ENCODE peak calls at places on chromosomes 1 and 21, in ten cellular contexts. G, K, A, T, W, X, O, S, C and L are unnamed samples.

GRCh38 chr1:225509770-225510169 is 81.9 kb upstream of the LBR start:
- DNase-seq in G (no peak), K (no peak), A (no peak), T (no peak), W (no peak), X (no peak), O (no peak), S (no peak), C (no peak), L (no peak)

GRCh38 chr21:41437754-41438153 is 11.7 kb downstream of the MX1 start:
- DNase-seq in G (no peak), K (no peak), A (no peak), T (no peak), W (no peak), X (no peak), O (no peak), S (no peak), C (no peak), L (no peak)

GRCh38 chr1:159079518-159079917 is 3.0 kb upstream of the AIM2 start:
- DNase-seq in G (no peak), K (no peak), A (no peak), T (no peak), W (no peak), X (no peak), O (no peak), S (no peak), C (no peak), L (no peak)

GRCh38 chr1:17244826-17245740 is 3.8 kb upstream of the PADI3 start:
- DNase-seq in G (no peak), K (no peak), A (no peak), T (no peak), W (no peak), X (peak), O (no peak), S (peak), C (no peak), L (no peak)

GRCh38 chr1:180933141-180933540 is 20.4 kb downstream of the KIAA1614 start:
- DNase-seq in G (no peak), K (no peak), A (no peak), T (no peak), W (no peak), X (no peak), O (no peak), S (no peak), C (no peak), L (no peak)

GRCh38 chr1:63643517-63643916 is 50.3 kb downstream of the PGM1 start:
- DNase-seq in G (no peak), K (no peak), A (no peak), T (no peak), W (peak), X (no peak), O (no peak), S (no peak), C (no peak), L (no peak)

GRCh38 chr1:209881271-209882018 is 53.7 kb downstream of the UTP25 start:
- DNase-seq in G (no peak), K (no peak), A (no peak), T (no peak), W (no peak), X (no peak), O (no peak), S (no peak), C (no peak), L (no peak)

GRCh38 chr1:17372955-17373354 is 959 bp downstream of the PADI6 start:
- DNase-seq in G (no peak), K (no peak), A (no peak), T (no peak), W (no peak), X (no peak), O (no peak), S (peak), C (no peak), L (no peak)

GRCh38 chr1:192810253-192810880 is 1.5 kb downstream of the RGS2 start:
- DNase-seq in G (peak), K (no peak), A (peak), T (no peak), W (peak), X (no peak), O (no peak), S (peak), C (no peak), L (no peak)

GRCh38 chr1:33502726-33503125 is 30.3 kb downstream of the ZSCAN20 start:
- DNase-seq in G (no peak), K (no peak), A (no peak), T (peak), W (no peak), X (no peak), O (no peak), S (no peak), C (peak), L (no peak)

GRCh38 chr1:98870959-98871903 is 133.4 kb downstream of the PLPPR5 start:
- DNase-seq in G (peak), K (no peak), A (no peak), T (no peak), W (no peak), X (no peak), O (no peak), S (no peak), C (peak), L (no peak)

GRCh38 chr1:208880433-208881100 is 636.4 kb upstream of the PLXNA2 start:
- DNase-seq in G (no peak), K (no peak), A (no peak), T (no peak), W (no peak), X (no peak), O (no peak), S (no peak), C (no peak), L (no peak)

GRCh38 chr1:222310830-222311229 is 237.1 kb downstream of the HHIPL2 start:
- DNase-seq in G (no peak), K (peak), A (no peak), T (no peak), W (peak), X (no peak), O (no peak), S (no peak), C (no peak), L (no peak)

GRCh38 chr1:200302893-200303250 is 107.0 kb downstream of the ZNF281 start:
- DNase-seq in G (no peak), K (peak), A (peak), T (no peak), W (no peak), X (no peak), O (no peak), S (peak), C (peak), L (no peak)

DNA sequence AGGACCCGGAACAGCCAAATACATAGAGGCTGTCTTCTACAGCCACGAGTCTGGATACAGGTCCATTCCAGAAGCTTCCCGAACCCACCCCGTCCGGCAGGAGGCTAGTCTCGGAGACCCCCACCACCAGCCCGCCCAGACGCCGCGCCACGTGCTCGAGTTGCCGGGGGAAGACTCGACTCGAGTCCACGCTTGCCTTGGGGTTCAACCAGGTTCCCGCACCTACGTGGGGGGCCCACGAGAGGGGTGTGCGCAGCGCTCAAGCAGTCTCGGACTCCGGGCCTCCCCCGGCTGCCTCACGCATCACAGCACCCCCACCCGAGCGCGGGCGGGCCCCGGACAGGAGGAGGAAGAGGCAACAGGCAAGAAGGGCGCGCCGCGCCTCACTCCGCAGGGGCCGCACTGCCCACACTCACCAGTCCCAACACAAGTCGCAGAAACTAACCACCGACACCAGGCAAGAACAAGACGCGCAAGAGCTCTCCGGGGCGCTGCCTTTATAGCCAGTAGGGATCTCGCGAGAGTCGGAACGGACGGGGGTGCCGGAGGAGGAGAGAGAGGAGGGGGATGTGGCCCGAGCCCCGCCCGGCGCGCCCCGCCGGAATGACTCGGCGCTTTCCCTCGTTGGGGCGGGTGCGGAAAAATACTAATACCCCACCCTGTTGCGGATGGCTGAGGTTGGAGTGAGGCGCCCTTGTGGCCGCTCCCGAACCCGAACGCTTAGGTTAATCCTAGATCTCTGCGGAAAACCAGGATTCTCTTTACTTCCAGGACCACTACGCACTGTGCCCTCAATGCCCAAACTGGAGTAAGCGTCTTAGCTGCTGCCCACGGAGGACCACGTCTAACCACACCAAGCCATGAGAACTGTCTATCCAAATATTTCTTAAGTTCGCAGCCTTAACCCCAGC is at the start of gene PRDX1:
- DNase-seq in G (peak), K (peak), A (peak), T (peak), W (peak), X (peak), O (peak), S (peak), C (peak), L (peak)
- TF ChIP-seq CTCF in G (no peak), K (peak), A (peak), T (no peak), W (no peak), X (peak), O (peak), S (peak), C (peak), L (no peak)

GRCh38 chr1:156319664-156320063 is 18.4 kb downstream of the CCT3 start:
- DNase-seq in G (no peak), K (no peak), A (peak), T (no peak), W (no peak), X (no peak), O (peak), S (no peak), C (peak), L (no peak)
- TF ChIP-seq CTCF in G (peak), K (peak), A (peak), T (peak), W (peak), X (peak), O (peak), S (peak), C (peak), L (peak)

GRCh38 chr1:47786301-47786700 is 210.9 kb downstream of the TRABD2B start:
- DNase-seq in G (no peak), K (no peak), A (no peak), T (no peak), W (no peak), X (no peak), O (no peak), S (no peak), C (no peak), L (no peak)

GRCh38 chr1:47787560-47787959 is 209.6 kb downstream of the TRABD2B start:
- DNase-seq in G (no peak), K (no peak), A (no peak), T (no peak), W (no peak), X (no peak), O (no peak), S (no peak), C (no peak), L (no peak)

GRCh38 chr1:47784294-47784650 is 212.9 kb downstream of the TRABD2B start:
- DNase-seq in G (no peak), K (no peak), A (no peak), T (no peak), W (no peak), X (no peak), O (no peak), S (no peak), C (no peak), L (no peak)

GRCh38 chr1:47785118-47785517 is 212.1 kb downstream of the TRABD2B start:
- DNase-seq in G (no peak), K (no peak), A (no peak), T (no peak), W (no peak), X (no peak), O (no peak), S (no peak), C (no peak), L (no peak)

GRCh38 chr1:47785561-47786271 is 211.5 kb downstream of the TRABD2B start:
- DNase-seq in G (no peak), K (no peak), A (no peak), T (no peak), W (no peak), X (no peak), O (no peak), S (peak), C (no peak), L (no peak)
- TF ChIP-seq CTCF in G (no peak), K (no peak), A (no peak), T (no peak), W (peak), X (no peak), O (no peak), S (peak), C (peak), L (no peak)

DNA sequence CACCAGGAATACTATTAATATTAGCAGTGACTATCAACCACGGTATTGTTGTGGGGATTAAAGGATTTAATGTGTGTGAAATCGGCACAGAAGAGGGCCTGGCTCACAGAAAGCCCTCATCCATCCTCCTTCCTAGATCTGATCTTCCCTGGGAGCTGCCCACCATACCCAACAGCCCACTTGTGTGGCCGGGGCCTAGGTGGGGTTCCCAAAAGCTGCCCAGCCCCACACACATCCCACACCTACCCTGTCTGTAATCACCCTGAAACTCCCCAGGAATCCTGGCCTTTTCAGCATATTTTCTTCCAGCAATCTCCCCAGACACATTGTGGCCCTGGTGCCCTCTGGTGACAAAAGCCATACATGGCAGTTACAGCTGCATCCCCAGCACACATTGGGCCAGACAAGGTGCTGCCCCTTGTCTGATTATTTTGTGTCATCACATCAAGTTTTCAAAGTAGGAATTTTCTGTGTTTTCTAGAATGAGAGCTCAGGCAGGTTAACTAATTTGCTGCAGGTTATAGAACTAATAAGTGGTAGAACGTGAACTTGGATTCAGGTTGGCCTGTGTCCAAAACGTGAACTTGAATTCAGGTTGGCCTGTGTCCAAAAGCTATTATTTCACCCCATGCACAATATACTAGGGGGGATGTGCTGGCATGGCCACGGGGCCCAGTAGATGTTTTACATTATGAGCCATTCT is 5.3 kb upstream of the SLC6A9 start:
- DNase-seq in G (peak), K (no peak), A (peak), T (no peak), W (peak), X (peak), O (peak), S (peak), C (peak), L (peak)
- TF ChIP-seq CTCF in G (peak), K (peak), A (peak), T (peak), W (peak), X (peak), O (peak), S (peak), C (peak), L (peak)

GRCh38 chr1:204032642-204033235 is 40.2 kb upstream of the SOX13 start:
- DNase-seq in G (no peak), K (no peak), A (no peak), T (no peak), W (no peak), X (no peak), O (no peak), S (peak), C (no peak), L (no peak)

GRCh38 chr1:204041803-204042505 is 31.0 kb upstream of the SOX13 start:
- DNase-seq in G (no peak), K (no peak), A (peak), T (no peak), W (no peak), X (no peak), O (no peak), S (no peak), C (peak), L (no peak)

GRCh38 chr1:204041232-204041767 is 31.6 kb upstream of the SOX13 start:
- DNase-seq in G (no peak), K (peak), A (no peak), T (no peak), W (peak), X (no peak), O (peak), S (no peak), C (no peak), L (no peak)

GRCh38 chr1:204033321-204033720 is 39.6 kb upstream of the SOX13 start:
- DNase-seq in G (no peak), K (no peak), A (no peak), T (no peak), W (no peak), X (no peak), O (no peak), S (no peak), C (no peak), L (no peak)

GRCh38 chr1:204036882-204037645 is 35.9 kb upstream of the SOX13 start:
- DNase-seq in G (no peak), K (no peak), A (no peak), T (no peak), W (no peak), X (no peak), O (no peak), S (no peak), C (no peak), L (no peak)
- TF ChIP-seq CTCF in G (no peak), K (no peak), A (no peak), T (no peak), W (no peak), X (peak), O (no peak), S (peak), C (peak), L (no peak)

DNA sequence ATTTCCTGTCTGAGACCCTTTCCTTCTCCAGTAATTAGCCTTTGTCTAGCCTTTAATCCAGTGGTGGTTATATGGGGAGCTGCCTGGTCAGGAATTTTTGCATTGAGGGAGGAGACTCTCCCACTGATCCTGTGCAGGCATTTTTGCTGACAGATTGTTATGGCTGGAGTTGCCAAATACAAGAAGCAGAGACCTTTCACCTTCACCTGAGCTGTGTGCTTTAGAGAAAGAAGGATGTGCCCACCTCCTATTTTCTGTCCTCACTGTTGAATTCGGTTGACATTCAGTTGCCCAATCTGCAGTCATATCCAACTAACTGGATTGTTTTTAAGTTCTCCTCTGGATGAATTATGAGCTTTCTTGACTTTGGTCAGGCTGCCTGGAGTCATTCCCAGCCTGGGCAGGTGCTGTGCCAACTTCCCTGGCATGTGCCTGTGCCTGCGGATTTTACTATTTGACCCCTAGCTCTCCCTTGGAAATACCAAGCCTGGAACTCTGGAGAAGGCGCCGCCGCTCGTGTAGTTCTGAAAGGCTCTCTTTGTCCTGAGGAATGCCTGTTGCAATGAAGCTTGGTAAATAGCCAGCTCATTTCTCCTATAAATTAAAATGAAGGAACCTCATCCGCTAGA is 143.9 kb downstream of the NOS1AP start:
- DNase-seq in G (no peak), K (peak), A (peak), T (no peak), W (peak), X (no peak), O (peak), S (peak), C (no peak), L (no peak)
- TF ChIP-seq CTCF in G (no peak), K (no peak), A (no peak), T (no peak), W (no peak), X (no peak), O (no peak), S (no peak), C (no peak), L (no peak)

GRCh38 chr1:7856345-7856744 is 3.5 kb upstream of the UTS2 start:
- DNase-seq in G (no peak), K (no peak), A (no peak), T (no peak), W (no peak), X (no peak), O (no peak), S (peak), C (peak), L (no peak)
- TF ChIP-seq CTCF in G (no peak), K (no peak), A (peak), T (peak), W (no peak), X (peak), O (no peak), S (no peak), C (peak), L (no peak)

GRCh38 chr1:61588736-61589381 is 136.1 kb downstream of the TM2D1 start:
- DNase-seq in G (peak), K (no peak), A (peak), T (no peak), W (peak), X (peak), O (no peak), S (peak), C (peak), L (peak)
- TF ChIP-seq CTCF in G (peak), K (peak), A (peak), T (peak), W (peak), X (peak), O (no peak), S (peak), C (peak), L (peak)

DNA sequence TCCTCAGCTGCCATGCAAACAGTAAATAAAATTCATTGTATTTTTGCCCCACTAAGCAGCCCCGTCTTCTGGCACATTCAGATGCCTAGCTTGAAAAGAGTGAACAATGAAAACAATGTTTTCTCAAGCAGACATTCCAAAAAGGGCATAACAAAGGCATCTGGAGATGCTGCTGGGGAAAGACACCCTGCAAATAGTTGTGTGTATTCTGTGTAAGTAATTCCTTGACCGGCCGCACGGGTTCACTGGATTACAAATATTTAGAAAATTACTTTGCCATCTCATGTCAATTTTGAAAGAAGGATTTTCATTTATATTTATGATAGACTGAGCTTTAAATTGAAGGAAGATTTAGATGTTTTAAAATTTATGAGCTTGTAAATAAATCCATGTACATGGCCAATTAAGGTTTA is 142.2 kb downstream of the SLC45A1 start:
- DNase-seq in G (no peak), K (no peak), A (no peak), T (no peak), W (no peak), X (no peak), O (no peak), S (peak), C (no peak), L (no peak)
- TF ChIP-seq CTCF in G (no peak), K (no peak), A (peak), T (no peak), W (no peak), X (no peak), O (no peak), S (peak), C (peak), L (peak)